ENCODE peak calls at places on chromosomes 5 and 9, in nine cellular contexts. One of them, this sample, is unnamed.

GRCh38 chr9:100222674-100223073 is 123.6 kb downstream of the INVS start:
- DNase-seq in fibroblast of mammary gland: peak; percentile 56
- DNase-seq in transverse colon: no peak
- DNase-seq in kidney epithelial cell: no peak
- DNase-seq in A549: peak; percentile 18
- DNase-seq in astrocyte: peak; percentile 33
- DNase-seq in CD4-positive, alpha-beta T cell: no peak
- DNase-seq in brain microvascular endothelial cell: no peak
- DNase-seq in CD8-positive, alpha-beta T cell: no peak
- DNase-seq in this sample: no peak

GRCh38 chr5:122056913-122057312 is 21.1 kb downstream of the LOX start:
- DNase-seq in fibroblast of mammary gland: peak; percentile 23
- DNase-seq in transverse colon: no peak
- DNase-seq in kidney epithelial cell: no peak
- DNase-seq in A549: no peak
- DNase-seq in astrocyte: no peak
- DNase-seq in CD4-positive, alpha-beta T cell: no peak
- DNase-seq in brain microvascular endothelial cell: no peak
- DNase-seq in CD8-positive, alpha-beta T cell: no peak
- DNase-seq in this sample: no peak

GRCh38 chr5:140175367-140176027 is 509 bp downstream of the CYSTM1 start:
- DNase-seq in fibroblast of mammary gland: peak; percentile 55
- DNase-seq in transverse colon: peak; percentile 83
- DNase-seq in kidney epithelial cell: no peak
- DNase-seq in A549: peak; percentile 74
- DNase-seq in astrocyte: peak; percentile 42
- DNase-seq in CD4-positive, alpha-beta T cell: peak; percentile 65
- DNase-seq in brain microvascular endothelial cell: peak; percentile 52
- DNase-seq in CD8-positive, alpha-beta T cell: peak; percentile 47
- DNase-seq in this sample: peak; percentile 54

GRCh38 chr5:76615759-76616158 is 7.4 kb downstream of the F2RL2 start:
- DNase-seq in fibroblast of mammary gland: peak; percentile 24
- DNase-seq in transverse colon: no peak
- DNase-seq in kidney epithelial cell: peak; percentile 45
- DNase-seq in A549: no peak
- DNase-seq in astrocyte: no peak
- DNase-seq in CD4-positive, alpha-beta T cell: no peak
- DNase-seq in brain microvascular endothelial cell: no peak
- DNase-seq in CD8-positive, alpha-beta T cell: no peak
- DNase-seq in this sample: no peak

GRCh38 chr5:123285122-123286011 is 137.8 kb downstream of the CEP120 start:
- DNase-seq in fibroblast of mammary gland: peak; percentile 25
- DNase-seq in transverse colon: no peak
- DNase-seq in kidney epithelial cell: no peak
- DNase-seq in A549: no peak
- DNase-seq in astrocyte: peak; percentile 32
- DNase-seq in CD4-positive, alpha-beta T cell: no peak
- DNase-seq in brain microvascular endothelial cell: peak; percentile 41
- DNase-seq in CD8-positive, alpha-beta T cell: no peak
- DNase-seq in this sample: no peak

GRCh38 chr5:123382252-123382651 is 41.0 kb downstream of the CEP120 start:
- DNase-seq in fibroblast of mammary gland: no peak
- DNase-seq in transverse colon: no peak
- DNase-seq in kidney epithelial cell: no peak
- DNase-seq in A549: no peak
- DNase-seq in astrocyte: no peak
- DNase-seq in CD4-positive, alpha-beta T cell: no peak
- DNase-seq in brain microvascular endothelial cell: no peak
- DNase-seq in CD8-positive, alpha-beta T cell: no peak
- DNase-seq in this sample: no peak

GRCh38 chr5:160339406-160340140 is 27.2 kb upstream of the CCNJL start:
- DNase-seq in fibroblast of mammary gland: peak; percentile 32
- DNase-seq in transverse colon: no peak
- DNase-seq in kidney epithelial cell: no peak
- DNase-seq in A549: no peak
- DNase-seq in astrocyte: peak; percentile 23
- DNase-seq in CD4-positive, alpha-beta T cell: no peak
- DNase-seq in brain microvascular endothelial cell: no peak
- DNase-seq in CD8-positive, alpha-beta T cell: no peak
- DNase-seq in this sample: no peak

GRCh38 chr5:58491216-58491892 is at the start of gene GAPT:
- DNase-seq in fibroblast of mammary gland: no peak
- DNase-seq in transverse colon: no peak
- DNase-seq in kidney epithelial cell: no peak
- DNase-seq in A549: no peak
- DNase-seq in astrocyte: no peak
- DNase-seq in CD4-positive, alpha-beta T cell: no peak
- DNase-seq in brain microvascular endothelial cell: no peak
- DNase-seq in CD8-positive, alpha-beta T cell: no peak
- DNase-seq in this sample: no peak

GRCh38 chr5:78002690-78003089 is 226.6 kb upstream of the TBCA start:
- DNase-seq in fibroblast of mammary gland: no peak
- DNase-seq in transverse colon: no peak
- DNase-seq in kidney epithelial cell: no peak
- DNase-seq in A549: no peak
- DNase-seq in astrocyte: no peak
- DNase-seq in CD4-positive, alpha-beta T cell: no peak
- DNase-seq in brain microvascular endothelial cell: no peak
- DNase-seq in CD8-positive, alpha-beta T cell: no peak
- DNase-seq in this sample: no peak

GRCh38 chr9:13863112-13863511 is 450.8 kb downstream of the NFIB start:
- DNase-seq in fibroblast of mammary gland: peak; percentile 49
- DNase-seq in transverse colon: peak; percentile 8
- DNase-seq in kidney epithelial cell: no peak
- DNase-seq in A549: no peak
- DNase-seq in astrocyte: peak; percentile 39
- DNase-seq in CD4-positive, alpha-beta T cell: no peak
- DNase-seq in brain microvascular endothelial cell: no peak
- DNase-seq in CD8-positive, alpha-beta T cell: no peak
- DNase-seq in this sample: no peak

GRCh38 chr5:181088289-181088688 is 42.7 kb downstream of the OR2V1 start:
- DNase-seq in fibroblast of mammary gland: no peak
- DNase-seq in transverse colon: no peak
- DNase-seq in kidney epithelial cell: no peak
- DNase-seq in A549: peak; percentile 68
- DNase-seq in astrocyte: no peak
- DNase-seq in CD4-positive, alpha-beta T cell: no peak
- DNase-seq in brain microvascular endothelial cell: no peak
- DNase-seq in CD8-positive, alpha-beta T cell: no peak
- DNase-seq in this sample: no peak

GRCh38 chr5:19920761-19921160 is 67.2 kb downstream of the CDH18 start:
- DNase-seq in fibroblast of mammary gland: peak; percentile 12
- DNase-seq in transverse colon: no peak
- DNase-seq in kidney epithelial cell: no peak
- DNase-seq in A549: no peak
- DNase-seq in astrocyte: peak; percentile 44
- DNase-seq in CD4-positive, alpha-beta T cell: no peak
- DNase-seq in brain microvascular endothelial cell: no peak
- DNase-seq in CD8-positive, alpha-beta T cell: no peak
- DNase-seq in this sample: no peak

GRCh38 chr9:99050292-99050911 is 54.5 kb upstream of the TGFBR1 start:
- DNase-seq in fibroblast of mammary gland: peak; percentile 68
- DNase-seq in transverse colon: no peak
- DNase-seq in kidney epithelial cell: peak; percentile 41
- DNase-seq in A549: peak; percentile 21
- DNase-seq in astrocyte: peak; percentile 58
- DNase-seq in CD4-positive, alpha-beta T cell: no peak
- DNase-seq in brain microvascular endothelial cell: peak; percentile 67
- DNase-seq in CD8-positive, alpha-beta T cell: no peak
- DNase-seq in this sample: no peak

GRCh38 chr5:180589771-180590542 is 1.3 kb downstream of the SCGB3A1 start:
- DNase-seq in fibroblast of mammary gland: no peak
- DNase-seq in transverse colon: no peak
- DNase-seq in kidney epithelial cell: no peak
- DNase-seq in A549: no peak
- DNase-seq in astrocyte: no peak
- DNase-seq in CD4-positive, alpha-beta T cell: no peak
- DNase-seq in brain microvascular endothelial cell: no peak
- DNase-seq in CD8-positive, alpha-beta T cell: no peak
- DNase-seq in this sample: no peak

DNA sequence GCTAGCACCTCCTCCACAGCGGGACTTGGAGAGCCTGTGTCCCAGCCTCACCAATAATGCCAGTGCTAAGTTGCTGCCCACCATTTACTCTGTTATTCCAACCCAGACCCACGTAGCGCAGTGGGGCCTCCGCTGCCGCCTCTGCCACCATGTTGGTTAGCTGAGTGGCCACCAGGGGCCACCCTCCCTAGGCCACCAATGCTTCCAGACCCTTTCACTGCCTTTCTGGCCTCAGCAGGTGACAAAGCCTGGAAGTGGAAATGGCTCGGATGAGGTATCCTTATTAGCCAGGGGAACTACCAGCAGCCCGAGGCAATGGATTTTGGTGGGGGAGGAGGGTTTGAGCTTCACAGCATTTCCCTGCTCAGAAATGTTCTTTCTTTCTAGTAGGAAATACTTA is 110.1 kb downstream of the OSTF1 start:
- DNase-seq in fibroblast of mammary gland: no peak
- DNase-seq in transverse colon: no peak
- DNase-seq in kidney epithelial cell: no peak
- DNase-seq in A549: no peak
- DNase-seq in astrocyte: no peak
- DNase-seq in CD4-positive, alpha-beta T cell: no peak
- DNase-seq in brain microvascular endothelial cell: no peak
- DNase-seq in CD8-positive, alpha-beta T cell: no peak
- DNase-seq in this sample: no peak
- TF ChIP-seq CTCF in fibroblast of mammary gland: no peak
- TF ChIP-seq CTCF in transverse colon: no peak
- TF ChIP-seq CTCF in kidney epithelial cell: no peak
- TF ChIP-seq CTCF in A549: no peak
- TF ChIP-seq CTCF in astrocyte: no peak
- TF ChIP-seq CTCF in CD4-positive, alpha-beta T cell: no peak
- TF ChIP-seq CTCF in brain microvascular endothelial cell: peak; percentile 53
- TF ChIP-seq CTCF in CD8-positive, alpha-beta T cell: no peak
- TF ChIP-seq CTCF in this sample: no peak

GRCh38 chr9:77454668-77455067 is 193.5 kb downstream of the GNA14 start:
- DNase-seq in fibroblast of mammary gland: peak; percentile 87
- DNase-seq in transverse colon: no peak
- DNase-seq in kidney epithelial cell: no peak
- DNase-seq in A549: no peak
- DNase-seq in astrocyte: peak; percentile 57
- DNase-seq in CD4-positive, alpha-beta T cell: no peak
- DNase-seq in brain microvascular endothelial cell: peak; percentile 65
- DNase-seq in CD8-positive, alpha-beta T cell: no peak
- DNase-seq in this sample: no peak

GRCh38 chr9:77453857-77454647 is 194.1 kb downstream of the GNA14 start:
- DNase-seq in fibroblast of mammary gland: no peak
- DNase-seq in transverse colon: no peak
- DNase-seq in kidney epithelial cell: no peak
- DNase-seq in A549: no peak
- DNase-seq in astrocyte: no peak
- DNase-seq in CD4-positive, alpha-beta T cell: no peak
- DNase-seq in brain microvascular endothelial cell: no peak
- DNase-seq in CD8-positive, alpha-beta T cell: no peak
- DNase-seq in this sample: no peak

GRCh38 chr9:77457916-77458592 is 190.1 kb downstream of the GNA14 start:
- DNase-seq in fibroblast of mammary gland: peak; percentile 72
- DNase-seq in transverse colon: peak; percentile 68
- DNase-seq in kidney epithelial cell: no peak
- DNase-seq in A549: peak; percentile 72
- DNase-seq in astrocyte: peak; percentile 47
- DNase-seq in CD4-positive, alpha-beta T cell: peak; percentile 52
- DNase-seq in brain microvascular endothelial cell: peak; percentile 50
- DNase-seq in CD8-positive, alpha-beta T cell: peak; percentile 40
- DNase-seq in this sample: no peak

GRCh38 chr9:77456829-77457437 is 191.2 kb downstream of the GNA14 start:
- DNase-seq in fibroblast of mammary gland: peak; percentile 92
- DNase-seq in transverse colon: peak; percentile 92
- DNase-seq in kidney epithelial cell: peak; percentile 81
- DNase-seq in A549: peak; percentile 87
- DNase-seq in astrocyte: peak; percentile 74
- DNase-seq in CD4-positive, alpha-beta T cell: peak; percentile 72
- DNase-seq in brain microvascular endothelial cell: peak; percentile 92
- DNase-seq in CD8-positive, alpha-beta T cell: peak; percentile 72
- DNase-seq in this sample: peak; percentile 69

GRCh38 chr9:77455312-77455927 is 192.7 kb downstream of the GNA14 start:
- DNase-seq in fibroblast of mammary gland: peak; percentile 28
- DNase-seq in transverse colon: peak; percentile 74
- DNase-seq in kidney epithelial cell: no peak
- DNase-seq in A549: peak; percentile 53
- DNase-seq in astrocyte: no peak
- DNase-seq in CD4-positive, alpha-beta T cell: peak; percentile 12
- DNase-seq in brain microvascular endothelial cell: no peak
- DNase-seq in CD8-positive, alpha-beta T cell: peak; percentile 7
- DNase-seq in this sample: no peak
- TF ChIP-seq CTCF in fibroblast of mammary gland: peak; percentile 48
- TF ChIP-seq CTCF in transverse colon: peak; percentile 52
- TF ChIP-seq CTCF in kidney epithelial cell: peak; percentile 26
- TF ChIP-seq CTCF in A549: peak; percentile 56
- TF ChIP-seq CTCF in astrocyte: peak; percentile 23
- TF ChIP-seq CTCF in CD4-positive, alpha-beta T cell: peak; percentile 60
- TF ChIP-seq CTCF in brain microvascular endothelial cell: peak; percentile 65
- TF ChIP-seq CTCF in CD8-positive, alpha-beta T cell: peak; percentile 57
- TF ChIP-seq CTCF in this sample: peak; percentile 50

GRCh38 chr5:45643051-45643450 is 53.1 kb downstream of the HCN1 start:
- DNase-seq in fibroblast of mammary gland: no peak
- DNase-seq in transverse colon: no peak
- DNase-seq in kidney epithelial cell: no peak
- DNase-seq in A549: no peak
- DNase-seq in astrocyte: no peak
- DNase-seq in CD4-positive, alpha-beta T cell: no peak
- DNase-seq in brain microvascular endothelial cell: no peak
- DNase-seq in CD8-positive, alpha-beta T cell: no peak
- DNase-seq in this sample: no peak

GRCh38 chr5:45642370-45642769 is 53.8 kb downstream of the HCN1 start:
- DNase-seq in fibroblast of mammary gland: no peak
- DNase-seq in transverse colon: no peak
- DNase-seq in kidney epithelial cell: no peak
- DNase-seq in A549: no peak
- DNase-seq in astrocyte: no peak
- DNase-seq in CD4-positive, alpha-beta T cell: no peak
- DNase-seq in brain microvascular endothelial cell: no peak
- DNase-seq in CD8-positive, alpha-beta T cell: no peak
- DNase-seq in this sample: no peak

GRCh38 chr5:45639038-45639437 is 57.1 kb downstream of the HCN1 start:
- DNase-seq in fibroblast of mammary gland: peak; percentile 0
- DNase-seq in transverse colon: no peak
- DNase-seq in kidney epithelial cell: no peak
- DNase-seq in A549: no peak
- DNase-seq in astrocyte: no peak
- DNase-seq in CD4-positive, alpha-beta T cell: no peak
- DNase-seq in brain microvascular endothelial cell: no peak
- DNase-seq in CD8-positive, alpha-beta T cell: no peak
- DNase-seq in this sample: no peak
- TF ChIP-seq CTCF in fibroblast of mammary gland: peak; percentile 15
- TF ChIP-seq CTCF in transverse colon: no peak
- TF ChIP-seq CTCF in kidney epithelial cell: no peak
- TF ChIP-seq CTCF in A549: no peak
- TF ChIP-seq CTCF in astrocyte: no peak
- TF ChIP-seq CTCF in CD4-positive, alpha-beta T cell: no peak
- TF ChIP-seq CTCF in brain microvascular endothelial cell: no peak
- TF ChIP-seq CTCF in CD8-positive, alpha-beta T cell: no peak
- TF ChIP-seq CTCF in this sample: no peak

DNA sequence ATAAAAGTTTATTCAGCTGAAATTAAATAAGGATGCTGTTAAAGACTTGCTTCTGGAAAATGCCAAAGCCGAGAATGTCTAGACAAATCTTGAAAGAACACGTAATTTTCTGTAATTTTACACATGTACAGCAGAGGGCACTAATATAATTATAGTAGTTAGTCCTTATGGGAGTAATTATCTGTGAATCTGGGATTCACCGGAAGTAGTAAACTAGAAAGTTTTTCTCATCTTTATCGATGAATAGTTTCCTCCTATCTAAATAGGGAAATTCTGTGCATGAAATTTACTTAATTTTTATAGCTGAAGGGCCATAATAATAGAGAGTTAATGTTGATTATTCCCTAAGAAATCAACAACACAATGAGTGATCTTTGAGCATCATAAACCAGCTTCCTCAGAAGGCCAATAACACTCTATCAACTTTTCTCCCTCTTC is 18.4 kb upstream of the CNTLN start:
- DNase-seq in fibroblast of mammary gland: peak; percentile 66
- DNase-seq in transverse colon: no peak
- DNase-seq in kidney epithelial cell: no peak
- DNase-seq in A549: peak; percentile 31
- DNase-seq in astrocyte: peak; percentile 22
- DNase-seq in CD4-positive, alpha-beta T cell: no peak
- DNase-seq in brain microvascular endothelial cell: no peak
- DNase-seq in CD8-positive, alpha-beta T cell: no peak
- DNase-seq in this sample: no peak
- TF ChIP-seq CTCF in fibroblast of mammary gland: peak; percentile 46
- TF ChIP-seq CTCF in transverse colon: peak; percentile 43
- TF ChIP-seq CTCF in kidney epithelial cell: peak; percentile 21
- TF ChIP-seq CTCF in A549: peak; percentile 72
- TF ChIP-seq CTCF in astrocyte: peak; percentile 32
- TF ChIP-seq CTCF in CD4-positive, alpha-beta T cell: no peak
- TF ChIP-seq CTCF in brain microvascular endothelial cell: no peak
- TF ChIP-seq CTCF in CD8-positive, alpha-beta T cell: no peak
- TF ChIP-seq CTCF in this sample: peak; percentile 21